ENCODE peak calls at places on chromosomes 12 and 14, in five cellular contexts. Q is fibroblast of lung; T is K562; I is IMR-90; P is CD8-positive, alpha-beta T cell. N is an unnamed sample. For H3K9me3, the result is how much of the 10 kb centered on the place peaks cover.

GRCh38 chr14:96614528-96614927 is 112.3 kb downstream of the PAPOLA start:
- DNase-seq in Q (no peak), T (no peak), I (no peak), P (no peak), N (no peak)

GRCh38 chr14:34064349-34064748 is 113.5 kb upstream of the EGLN3 start:
- DNase-seq in Q (peak), T (no peak), I (peak), P (no peak), N (peak)

GRCh38 chr12:108479364-108480070 is 35.6 kb upstream of the FICD start:
- DNase-seq in Q (no peak), T (no peak), I (no peak), P (no peak), N (no peak)

GRCh38 chr14:77043177-77043983 is 14.9 kb upstream of the IRF2BPL start:
- DNase-seq in Q (peak), T (no peak), I (peak), P (no peak), N (no peak)

GRCh38 chr12:85779768-85780167 is 56.4 kb downstream of the RASSF9 start:
- DNase-seq in Q (no peak), T (no peak), I (no peak), P (no peak), N (no peak)

GRCh38 chr12:117732761-117733160 is 236.0 kb downstream of the KSR2 start:
- DNase-seq in Q (no peak), T (no peak), I (no peak), P (no peak), N (no peak)

GRCh38 chr14:49924852-49925251 is 32.0 kb downstream of the ARF6 start:
- DNase-seq in Q (no peak), T (no peak), I (no peak), P (no peak), N (no peak)

GRCh38 chr14:93960108-93960475 is 16.3 kb downstream of the ASB2 start:
- DNase-seq in Q (peak), T (no peak), I (peak), P (no peak), N (no peak)

GRCh38 chr12:105888696-105889095 is 250.1 kb downstream of the NUAK1 start:
- DNase-seq in Q (peak), T (no peak), I (peak), P (no peak), N (no peak)

GRCh38 chr14:101776315-101776714 is 14.8 kb downstream of the PPP2R5C start:
- DNase-seq in Q (no peak), T (no peak), I (no peak), P (no peak), N (no peak)

GRCh38 chr14:101775756-101776292 is 14.3 kb downstream of the PPP2R5C start:
- DNase-seq in Q (no peak), T (no peak), I (no peak), P (no peak), N (no peak)

GRCh38 chr14:101773378-101773777 is 11.9 kb downstream of the PPP2R5C start:
- DNase-seq in Q (no peak), T (no peak), I (no peak), P (no peak), N (no peak)

GRCh38 chr14:101774006-101774755 is 12.7 kb downstream of the PPP2R5C start:
- DNase-seq in Q (no peak), T (no peak), I (no peak), P (no peak), N (no peak)

DNA sequence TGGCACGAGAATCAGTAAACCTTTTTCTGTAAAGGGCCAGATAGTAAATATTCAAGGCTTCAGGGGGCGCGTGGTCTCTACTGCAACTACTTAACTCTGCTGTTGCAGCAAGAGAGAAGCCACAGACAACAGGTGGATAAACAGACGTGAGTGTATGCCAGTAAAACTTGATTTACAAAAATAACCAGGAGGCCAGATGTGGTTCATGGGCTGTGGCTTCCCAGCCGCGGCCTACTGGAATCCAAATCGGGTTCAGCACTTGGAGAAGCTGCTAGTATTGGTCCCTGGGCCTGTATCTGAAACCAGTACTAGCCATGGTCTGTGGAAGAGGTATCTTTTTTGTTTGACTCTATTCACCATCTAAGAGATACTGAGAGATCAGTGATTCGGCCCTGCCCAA is 13.3 kb downstream of the PPP2R5C start:
- DNase-seq in Q (no peak), T (no peak), I (no peak), P (no peak), N (no peak)
- H3K9me3 ChIP-seq in Q (under half), T (under half), I (under half), P (under half), N (under half)

DNA sequence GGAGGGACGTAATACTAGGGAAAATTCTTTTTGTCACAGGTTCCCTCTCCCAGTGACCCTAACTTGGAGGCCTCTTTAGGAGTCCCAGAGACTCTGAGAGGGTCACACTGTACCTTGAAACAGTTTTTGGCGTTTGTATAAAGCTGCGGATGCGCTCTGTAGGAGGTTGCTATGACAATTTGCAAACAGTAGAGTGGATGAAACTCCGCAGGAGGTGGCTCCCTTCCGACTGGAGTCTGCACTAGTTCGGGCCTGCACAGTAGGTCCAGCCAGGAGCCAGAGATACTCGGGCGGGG is 1.3 kb upstream of the DYRK2 start:
- DNase-seq in Q (no peak), T (no peak), I (no peak), P (no peak), N (no peak)
- H3K4me3 ChIP-seq in Q (no peak), T (no peak), I (no peak), P (peak), N (no peak)

DNA sequence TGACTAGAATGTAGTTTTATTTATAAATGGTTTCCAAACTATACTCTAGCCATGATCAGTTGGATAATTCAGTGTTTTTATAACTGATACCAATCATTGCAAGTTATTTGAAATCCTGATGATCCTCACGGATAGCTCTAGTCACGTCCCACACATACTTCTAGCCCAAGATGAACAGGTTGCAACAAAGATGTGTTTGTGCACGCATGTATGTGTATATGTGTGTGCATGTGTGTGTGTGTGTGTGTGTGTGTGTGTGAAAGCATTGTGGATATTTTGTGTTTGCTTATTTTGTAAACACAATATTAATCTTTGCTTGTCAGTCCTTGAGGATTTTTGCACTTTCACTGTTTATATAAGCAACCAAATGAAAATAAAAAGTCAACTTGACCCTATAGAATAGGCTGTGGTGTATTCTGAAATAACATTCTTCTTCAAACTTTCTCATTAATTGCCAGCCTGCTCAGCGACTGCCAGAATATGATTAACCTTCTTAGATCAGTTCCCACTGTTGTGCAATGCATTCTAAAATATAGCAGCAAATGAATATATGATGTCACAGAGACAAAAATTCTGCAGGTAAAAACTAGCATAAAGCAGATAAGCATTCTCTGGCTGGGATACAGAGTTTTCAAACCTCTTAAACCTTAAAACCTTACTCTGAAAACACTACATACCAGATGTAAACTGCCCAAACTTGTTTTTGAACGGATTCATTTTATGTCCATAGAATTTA is 48.8 kb upstream of the HIF1A start:
- DNase-seq in Q (no peak), T (no peak), I (no peak), P (no peak), N (no peak)
- H3K9me3 ChIP-seq in Q (under half), T (under half), I (under half), P (under half), N (under half)

GRCh38 chr14:61813101-61813596 is 50.9 kb downstream of the SNAPC1 start:
- DNase-seq in Q (peak), T (no peak), I (no peak), P (no peak), N (no peak)
- H3K4me3 ChIP-seq in Q (peak), T (no peak), I (peak), P (peak), N (peak)

DNA sequence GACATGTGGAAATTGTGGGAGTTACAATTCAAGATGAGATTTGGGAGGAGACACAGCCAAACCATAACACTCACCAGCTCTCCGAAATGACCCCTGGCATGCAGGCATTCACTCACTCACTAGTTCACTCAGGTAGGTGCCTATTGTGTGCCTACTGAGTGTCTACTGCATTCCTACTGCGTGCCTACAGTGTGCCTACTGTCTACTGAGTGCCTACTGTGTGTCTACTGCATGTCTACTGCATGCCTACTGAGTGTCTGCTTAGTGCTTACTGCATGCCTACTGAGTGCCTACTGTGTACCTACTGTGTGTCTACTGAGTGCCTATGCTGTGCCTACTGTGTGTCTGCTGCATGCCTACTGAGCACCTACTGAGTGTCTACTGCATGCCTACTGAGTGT is 71.7 kb upstream of the FZD10 start:
- DNase-seq in Q (no peak), T (no peak), I (no peak), P (no peak), N (no peak)
- H3K9me3 ChIP-seq in Q (under half), T (under half), I (under half), P (under half), N (under half)

DNA sequence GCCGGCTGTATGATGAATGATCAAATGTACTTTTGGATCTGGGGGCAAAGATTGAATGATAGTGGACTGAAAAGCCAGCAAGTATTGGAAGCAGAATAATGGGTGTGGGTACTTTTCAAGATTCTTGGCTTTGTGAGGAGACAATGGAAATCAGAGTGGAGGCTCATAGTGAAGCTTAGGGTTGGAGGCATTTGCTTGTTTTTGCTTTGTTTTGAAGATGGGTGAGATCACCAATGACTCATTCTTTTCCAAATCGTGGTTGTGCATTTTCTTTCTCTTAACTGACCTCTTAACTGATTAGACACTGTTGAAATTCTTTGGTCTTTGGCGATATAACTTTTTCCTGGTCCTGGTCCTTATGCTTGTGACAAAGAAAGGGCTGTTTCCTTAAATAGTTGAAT is 54.4 kb downstream of the PELI2 start:
- DNase-seq in Q (peak), T (no peak), I (peak), P (no peak), N (no peak)
- H3K4me3 ChIP-seq in Q (no peak), T (no peak), I (no peak), P (no peak), N (no peak)